ENCODE peak calls at places on chromosomes 6 and 20, in eight cellular contexts. F is GM04503; W is fibroblast of lung; A is choroid plexus epithelial cell; I is stimulated activated CD4-positive, alpha-beta T cell treated with anti-CD3 and anti-CD28 coated beads, Interleukin-12 subunit alpha, Interleukin-12 subunit beta, amount 100 ng/mL, for 4 hours; O is mesenchymal stem cell; N is GM20000; X is fibroblast of mammary gland. G is an unnamed sample.

GRCh38 chr6:109021870-109022269 is 72.8 kb downstream of the SESN1 start:
- DNase-seq in F (no peak), W (no peak), A (no peak), I (no peak), O (no peak), N (no peak), X (no peak), G (no peak)

GRCh38 chr6:154154389-154154967 is 115.4 kb downstream of the OPRM1 start:
- DNase-seq in F (peak), W (peak), A (peak), I (peak), O (peak), N (peak), X (peak), G (peak)

GRCh38 chr6:42260424-42260888 is 42.8 kb upstream of the MRPS10 start:
- DNase-seq in F (no peak), W (no peak), A (peak), I (no peak), O (peak), N (no peak), X (peak), G (no peak)

GRCh38 chr6:39366875-39367618 is 44.5 kb upstream of the KCNK16 start:
- DNase-seq in F (no peak), W (no peak), A (peak), I (no peak), O (peak), N (no peak), X (no peak), G (peak)

GRCh38 chr20:2108987-2109386 is 7.4 kb downstream of the STK35 start:
- DNase-seq in F (peak), W (peak), A (peak), I (no peak), O (peak), N (no peak), X (peak), G (no peak)

GRCh38 chr6:26285143-26286134 is 79.6 kb upstream of the BTN3A2 start:
- DNase-seq in F (peak), W (peak), A (peak), I (peak), O (peak), N (peak), X (peak), G (peak)

GRCh38 chr20:44576297-44576696 is 6.1 kb upstream of the PKIG start:
- DNase-seq in F (no peak), W (peak), A (peak), I (no peak), O (peak), N (peak), X (peak), G (no peak)

GRCh38 chr6:31581511-31582229 is 554 bp downstream of the LTB start:
- DNase-seq in F (no peak), W (no peak), A (no peak), I (no peak), O (no peak), N (no peak), X (no peak), G (no peak)

GRCh38 chr6:99603421-99604160 is 3.0 kb upstream of the PRDM13 start:
- DNase-seq in F (no peak), W (peak), A (no peak), I (no peak), O (no peak), N (peak), X (peak), G (no peak)

GRCh38 chr6:105814745-105815536 is 271.2 kb upstream of the PRDM1 start:
- DNase-seq in F (no peak), W (no peak), A (no peak), I (no peak), O (no peak), N (no peak), X (no peak), G (no peak)

GRCh38 chr6:149560736-149561135 is 5.4 kb upstream of the GINM1 start:
- DNase-seq in F (no peak), W (no peak), A (peak), I (no peak), O (peak), N (no peak), X (no peak), G (no peak)

GRCh38 chr6:42010185-42010872 is 40.0 kb upstream of the TAF8 start:
- DNase-seq in F (no peak), W (no peak), A (no peak), I (no peak), O (peak), N (no peak), X (no peak), G (peak)

GRCh38 chr6:116945809-116946208 is 68.8 kb downstream of the RFX6 start:
- DNase-seq in F (no peak), W (peak), A (peak), I (no peak), O (peak), N (no peak), X (peak), G (no peak)

GRCh38 chr6:137213813-137214212 is 5.4 kb downstream of the IFNGR1 start:
- DNase-seq in F (no peak), W (no peak), A (no peak), I (no peak), O (no peak), N (no peak), X (peak), G (no peak)

GRCh38 chr6:122770835-122771601 is 8.5 kb upstream of the FABP7 start:
- DNase-seq in F (no peak), W (no peak), A (no peak), I (no peak), O (no peak), N (no peak), X (peak), G (no peak)

GRCh38 chr6:142226731-142227130 is 75.1 kb upstream of the ADGRG6 start:
- DNase-seq in F (no peak), W (no peak), A (no peak), I (no peak), O (no peak), N (no peak), X (no peak), G (no peak)

GRCh38 chr20:45555198-45555597 is 8.0 kb upstream of the EPPIN start:
- DNase-seq in F (no peak), W (no peak), A (no peak), I (no peak), O (no peak), N (no peak), X (no peak), G (no peak)

GRCh38 chr6:5990776-5991175 is 15.9 kb downstream of the NRN1 start:
- DNase-seq in F (peak), W (no peak), A (no peak), I (no peak), O (no peak), N (no peak), X (no peak), G (no peak)

GRCh38 chr6:71211799-71212198 is 76.8 kb upstream of the OGFRL1 start:
- DNase-seq in F (no peak), W (no peak), A (peak), I (no peak), O (no peak), N (no peak), X (peak), G (no peak)

GRCh38 chr6:7697820-7698623 is 27.9 kb upstream of the BMP6 start:
- DNase-seq in F (peak), W (peak), A (peak), I (no peak), O (peak), N (no peak), X (peak), G (peak)

GRCh38 chr6:44342052-44342451 is 398 bp upstream of the SPATS1 start:
- DNase-seq in F (no peak), W (no peak), A (no peak), I (no peak), O (no peak), N (no peak), X (no peak), G (no peak)

GRCh38 chr6:150395388-150396009 is 26.7 kb downstream of the IYD start:
- DNase-seq in F (no peak), W (peak), A (peak), I (peak), O (peak), N (peak), X (peak), G (peak)

GRCh38 chr20:63693975-63694595 is 2.4 kb upstream of the TNFRSF6B start:
- DNase-seq in F (no peak), W (no peak), A (no peak), I (no peak), O (no peak), N (no peak), X (no peak), G (no peak)